ENCODE peak calls at places on chromosomes 12 and 14, in eight cellular contexts. S, J, L, O, P, M, R and X are unnamed samples.

GRCh38 chr12:109946505-109946904 is 46.4 kb downstream of the TCHP start:
- DNase-seq in L (no peak), P (no peak), S (no peak), R (peak; percentile 62), O (peak; percentile 41), M (no peak), J (no peak), X (no peak)

GRCh38 chr14:99756796-99757195 is 36.4 kb upstream of the EML1 start:
- DNase-seq in R (no peak), L (no peak), O (no peak), M (no peak), S (no peak), P (no peak), J (no peak), X (no peak)

GRCh38 chr12:123928897-123929296 is 43.7 kb downstream of the CCDC92 start:
- DNase-seq in S (no peak), J (no peak), M (no peak), R (no peak), P (no peak), L (no peak), O (no peak), X (no peak)

GRCh38 chr14:34536951-34537676 is 2.4 kb downstream of the EAPP start:
- DNase-seq in M (peak; percentile 34), P (peak; percentile 64), L (no peak), O (peak; percentile 63), J (no peak), S (no peak), R (peak; percentile 76), X (no peak)

GRCh38 chr12:49923035-49923644 is 19.4 kb upstream of the FAIM2 start:
- DNase-seq in O (no peak), R (no peak), P (no peak), J (no peak), L (no peak), M (no peak), S (no peak), X (no peak)

GRCh38 chr14:64698899-64699298 is 5.3 kb upstream of the PLEKHG3 start:
- DNase-seq in L (no peak), R (no peak), P (no peak), S (peak; percentile 57), J (no peak), O (no peak), M (no peak), X (no peak)

GRCh38 chr14:100328495-100329163 is 5.5 kb downstream of the SLC25A47 start:
- DNase-seq in L (no peak), O (no peak), J (no peak), P (no peak), R (no peak), M (no peak), S (no peak), X (no peak)

GRCh38 chr14:103087343-103087835 is 3.4 kb downstream of the LBHD2 start:
- DNase-seq in P (no peak), L (no peak), R (no peak), J (no peak), M (no peak), O (no peak), S (no peak), X (no peak)

GRCh38 chr14:32701475-32701874 is 237.2 kb upstream of the NPAS3 start:
- DNase-seq in P (no peak), M (no peak), R (no peak), S (no peak), L (no peak), J (no peak), O (no peak), X (no peak)

GRCh38 chr12:65607271-65607880 is 216.9 kb upstream of the HMGA2 start:
- DNase-seq in J (no peak), L (no peak), R (no peak), P (no peak), M (no peak), S (peak; percentile 29), O (no peak), X (no peak)

GRCh38 chr14:94320243-94320642 is 2.9 kb downstream of the SERPINA6 start:
- DNase-seq in S (peak; percentile 21), M (no peak), P (no peak), R (no peak), O (no peak), J (peak; percentile 25), L (no peak), X (no peak)

GRCh38 chr14:85534914-85535313 is 5.0 kb downstream of the FLRT2 start:
- DNase-seq in L (no peak), R (peak; percentile 34), J (no peak), S (no peak), P (no peak), M (no peak), O (no peak), X (no peak)

GRCh38 chr14:22375321-22375930 is 213.6 kb downstream of the DAD1 start:
- DNase-seq in R (peak; percentile 74), L (peak; percentile 53), M (no peak), P (no peak), O (peak; percentile 69), J (no peak), S (peak; percentile 50), X (no peak)

GRCh38 chr14:104087981-104088850 is 2.7 kb downstream of the ASPG start:
- DNase-seq in R (peak; percentile 5), S (no peak), O (no peak), L (no peak), M (no peak), P (no peak), J (no peak), X (no peak)

GRCh38 chr14:81252278-81252677 is 31.5 kb upstream of the GTF2A1 start:
- DNase-seq in O (no peak), P (no peak), M (no peak), L (no peak), S (no peak), R (no peak), J (no peak), X (no peak)

GRCh38 chr14:64556526-64556925 is 6.8 kb downstream of the PPP1R36 start:
- DNase-seq in S (no peak), P (no peak), R (peak; percentile 95), O (peak; percentile 91), L (no peak), J (no peak), M (peak; percentile 53), X (no peak)

GRCh38 chr12:10088955-10089354 is 9.8 kb downstream of the CLEC1A start:
- DNase-seq in J (no peak), P (no peak), R (no peak), O (no peak), S (no peak), M (no peak), L (no peak), X (no peak)

GRCh38 chr14:50343424-50343823 is 31.3 kb downstream of the DMAC2L start:
- DNase-seq in S (no peak), O (no peak), J (no peak), M (no peak), L (no peak), P (no peak), R (no peak), X (no peak)

GRCh38 chr12:461425-461824 is 1.7 kb downstream of the B4GALNT3 start:
- DNase-seq in R (no peak), M (no peak), P (no peak), L (no peak), J (no peak), O (no peak), S (no peak), X (no peak)

GRCh38 chr14:77027538-77028383 is 747 bp downstream of the IRF2BPL start:
- DNase-seq in L (no peak), R (peak; percentile 86), P (no peak), S (peak; percentile 74), M (no peak), O (peak; percentile 86), J (peak; percentile 94), X (no peak)

GRCh38 chr12:100668939-100669536 is 95.6 kb downstream of the GAS2L3 start:
- DNase-seq in L (peak; percentile 66), S (peak; percentile 92), P (peak; percentile 29), M (no peak), R (peak; percentile 79), O (peak; percentile 71), J (peak; percentile 88), X (peak; percentile 38)

GRCh38 chr12:65922077-65922476 is 97.8 kb downstream of the HMGA2 start:
- DNase-seq in R (no peak), P (no peak), S (no peak), L (no peak), M (no peak), O (no peak), J (no peak), X (no peak)

GRCh38 chr14:93683241-93683640 is 105.0 kb downstream of the PRIMA1 start:
- DNase-seq in O (peak; percentile 0), R (no peak), S (peak; percentile 30), M (no peak), P (no peak), L (peak; percentile 48), J (no peak), X (peak; percentile 0)

GRCh38 chr14:61287196-61287595 is 6.1 kb upstream of the TMEM30B start:
- DNase-seq in L (no peak), S (no peak), J (no peak), P (no peak), O (no peak), R (no peak), M (no peak), X (no peak)
- TF ChIP-seq CTCF in L (no peak), S (no peak), J (no peak), P (no peak), O (no peak), R (no peak), M (no peak), X (no peak)

GRCh38 chr14:61065671-61066070 is 84.6 kb downstream of the SLC38A6 start:
- DNase-seq in P (no peak), S (no peak), R (no peak), L (no peak), J (no peak), O (no peak), M (no peak), X (no peak)
- TF ChIP-seq CTCF in P (no peak), S (no peak), R (no peak), L (no peak), J (no peak), O (no peak), M (no peak), X (no peak)

GRCh38 chr12:13229504-13229903 is 33.0 kb downstream of the EMP1 start:
- DNase-seq in M (no peak), R (no peak), O (no peak), P (no peak), S (no peak), J (no peak), L (no peak), X (no peak)
- TF ChIP-seq CTCF in M (no peak), R (no peak), O (no peak), P (no peak), S (no peak), J (no peak), L (no peak), X (no peak)

GRCh38 chr12:92042791-92043531 is 102.7 kb downstream of the BTG1 start:
- DNase-seq in S (no peak), L (no peak), O (no peak), R (no peak), M (no peak), P (no peak), J (no peak), X (no peak)

GRCh38 chr12:92038476-92038875 is 107.2 kb downstream of the BTG1 start:
- DNase-seq in L (no peak), M (no peak), S (no peak), P (no peak), R (no peak), J (no peak), O (no peak), X (no peak)

GRCh38 chr12:92039048-92039447 is 106.6 kb downstream of the BTG1 start:
- DNase-seq in R (no peak), J (no peak), P (no peak), M (no peak), O (no peak), S (no peak), L (no peak), X (no peak)

GRCh38 chr12:92044435-92044834 is 101.2 kb downstream of the BTG1 start:
- DNase-seq in L (no peak), P (no peak), M (no peak), R (no peak), J (no peak), O (no peak), S (no peak), X (no peak)

GRCh38 chr12:92041742-92042141 is 103.9 kb downstream of the BTG1 start:
- DNase-seq in S (no peak), P (no peak), M (no peak), J (no peak), L (no peak), R (no peak), O (no peak), X (no peak)
- TF ChIP-seq CTCF in S (no peak), P (no peak), M (no peak), J (no peak), L (no peak), R (no peak), O (no peak), X (no peak)